ENCODE peak calls at places on chromosomes 11 and 22, in ten cellular contexts. S is NCI-H69; G is neural progenitor cell; X is activated effector memory CD4-positive, alpha-beta T cell treated with Interleukin-2 at 50 U/mL for 16 hours; A is NCI-H146; E is NCI-H2029; P is naive B cell; Y is brain microvascular endothelial cell; B is A172; O is T-helper 17 cell. C is an unnamed sample.

GRCh38 chr22:29400576-29400975 is 12.2 kb upstream of the AP1B1 start:
- DNase-seq in G (no peak), O (no peak), Y (no peak), X (no peak), A (no peak), E (no peak), S (no peak), P (no peak), B (no peak), C (no peak)

GRCh38 chr11:6611092-6612007 is 666 bp downstream of the TAF10 start:
- DNase-seq in E (no peak), P (no peak), A (peak; percentile 18), Y (no peak), G (peak; percentile 48), B (no peak), X (no peak), O (no peak), S (peak; percentile 47), C (no peak)

GRCh38 chr11:6219359-6219758 is 14.0 kb downstream of the C11orf42 start:
- DNase-seq in G (no peak), S (peak; percentile 5), B (peak; percentile 98), O (no peak), A (no peak), Y (peak; percentile 76), X (no peak), E (no peak), P (no peak), C (no peak)

GRCh38 chr11:74462009-74462408 is 5.3 kb downstream of the KCNE3 start:
- DNase-seq in B (no peak), Y (no peak), G (peak; percentile 40), X (no peak), P (no peak), A (no peak), S (no peak), E (no peak), O (no peak), C (peak; percentile 80)

GRCh38 chr11:11594162-11594561 is 27.6 kb downstream of the GALNT18 start:
- DNase-seq in O (no peak), X (no peak), Y (no peak), E (no peak), A (no peak), G (no peak), S (no peak), B (no peak), P (no peak), C (no peak)

GRCh38 chr11:29162490-29162889 is 854.3 kb downstream of the KCNA4 start:
- DNase-seq in B (no peak), P (no peak), G (no peak), O (no peak), S (no peak), X (no peak), Y (no peak), E (no peak), A (no peak), C (no peak)

GRCh38 chr11:78350101-78350645 is 67.4 kb downstream of the GAB2 start:
- DNase-seq in O (no peak), G (peak; percentile 76), A (peak; percentile 8), B (peak; percentile 36), X (no peak), P (peak; percentile 22), S (no peak), E (no peak), Y (no peak), C (peak; percentile 65)

GRCh38 chr11:14299921-14300320 is 59.1 kb downstream of the RRAS2 start:
- DNase-seq in A (no peak), Y (no peak), X (no peak), G (no peak), O (no peak), E (no peak), P (no peak), S (no peak), B (no peak), C (no peak)

GRCh38 chr11:65887723-65888162 is 528 bp downstream of the FIBP start:
- DNase-seq in O (no peak), B (no peak), A (no peak), Y (no peak), E (no peak), P (no peak), X (no peak), G (no peak), S (no peak), C (no peak)

GRCh38 chr11:75763846-75764245 is 4.7 kb upstream of the DGAT2 start:
- DNase-seq in O (no peak), X (no peak), S (no peak), A (no peak), Y (no peak), B (no peak), E (no peak), G (no peak), P (no peak), C (no peak)

GRCh38 chr11:103596323-103596722 is 440.1 kb upstream of the DDI1 start:
- DNase-seq in X (no peak), B (peak; percentile 44), O (no peak), Y (no peak), G (no peak), E (no peak), A (peak; percentile 78), S (peak; percentile 95), P (no peak), C (no peak)

GRCh38 chr22:39090426-39091064 is 6.5 kb upstream of the APOBEC3H start:
- DNase-seq in O (peak; percentile 69), Y (no peak), G (no peak), X (peak; percentile 90), S (no peak), E (no peak), P (no peak), A (no peak), B (peak; percentile 62), C (no peak)

GRCh38 chr11:125091247-125091876 is 20.1 kb downstream of the TMEM218 start:
- DNase-seq in Y (peak; percentile 51), B (peak; percentile 34), O (no peak), P (no peak), E (no peak), X (no peak), A (peak; percentile 36), G (peak; percentile 89), S (peak; percentile 60), C (peak; percentile 64)

GRCh38 chr11:1197886-1198765 is 24.7 kb upstream of the MUC5B start:
- DNase-seq in Y (no peak), X (no peak), A (no peak), B (no peak), E (no peak), S (no peak), P (no peak), G (no peak), O (peak; percentile 4), C (no peak)

GRCh38 chr22:25369133-25369532 is 149.7 kb downstream of the CRYBB2 start:
- DNase-seq in X (no peak), S (no peak), O (no peak), G (no peak), B (no peak), A (no peak), P (no peak), E (no peak), Y (no peak), C (no peak)

GRCh38 chr22:23180301-23180892 is at the start of gene BCR:
- DNase-seq in Y (peak; percentile 17), O (peak; percentile 56), S (peak; percentile 87), G (peak; percentile 87), B (no peak), X (peak; percentile 47), A (peak; percentile 63), E (peak; percentile 45), P (peak; percentile 66), C (no peak)

GRCh38 chr11:1060410-1060809 is 14.3 kb upstream of the MUC2 start:
- DNase-seq in S (no peak), A (no peak), Y (no peak), E (no peak), P (no peak), G (no peak), X (no peak), B (no peak), O (peak; percentile 2), C (no peak)

GRCh38 chr11:120068114-120068573 is 69.8 kb downstream of the TRIM29 start:
- DNase-seq in G (no peak), Y (peak; percentile 18), P (no peak), O (no peak), S (peak; percentile 71), X (no peak), E (no peak), B (peak; percentile 83), A (peak; percentile 38), C (peak; percentile 42)

GRCh38 chr11:113818426-113818825 is 38.8 kb downstream of the CLDN25 start:
- DNase-seq in E (no peak), X (no peak), S (no peak), B (peak; percentile 3), G (no peak), O (no peak), P (no peak), Y (no peak), A (no peak), C (no peak)

GRCh38 chr22:32205974-32206773 is 1.3 kb upstream of the RFPL2 start:
- DNase-seq in P (no peak), X (no peak), E (no peak), Y (no peak), B (no peak), S (peak; percentile 21), G (peak; percentile 45), A (peak; percentile 50), O (no peak), C (no peak)

GRCh38 chr11:106468091-106468490 is 390.6 kb downstream of the AASDHPPT start:
- DNase-seq in X (no peak), S (no peak), Y (peak; percentile 81), E (no peak), O (no peak), G (no peak), P (no peak), B (peak; percentile 11), A (no peak), C (no peak)

GRCh38 chr11:86291466-86292262 is 10.4 kb upstream of the HIKESHI start:
- DNase-seq in P (peak; percentile 45), O (peak; percentile 46), E (peak; percentile 43), B (peak; percentile 70), A (peak; percentile 42), X (peak; percentile 35), G (peak; percentile 75), S (peak; percentile 71), Y (peak; percentile 27), C (no peak)

GRCh38 chr11:69115586-69116560 is 39.9 kb upstream of the SMIM38 start:
- DNase-seq in A (no peak), E (no peak), G (no peak), B (peak; percentile 54), Y (no peak), X (no peak), O (no peak), P (no peak), S (no peak), C (no peak)

GRCh38 chr22:31295831-31296230 is 3.5 kb upstream of the PIK3IP1 start:
- DNase-seq in A (no peak), X (no peak), S (peak; percentile 15), E (no peak), P (no peak), B (peak; percentile 32), G (no peak), O (no peak), Y (no peak), C (no peak)

GRCh38 chr11:78432058-78432515 is 14.5 kb upstream of the GAB2 start:
- DNase-seq in Y (no peak), B (no peak), O (no peak), P (no peak), A (peak; percentile 29), G (peak; percentile 52), E (peak; percentile 6), S (peak; percentile 46), X (no peak), C (no peak)

GRCh38 chr11:14358729-14359439 is at the start of gene RRAS2:
- DNase-seq in S (peak; percentile 45), Y (peak; percentile 53), X (peak; percentile 68), G (peak; percentile 94), O (peak; percentile 66), A (peak; percentile 20), P (peak; percentile 84), E (peak; percentile 51), B (peak; percentile 53), C (no peak)

C was measured in GF-D8.